ENCODE peak calls at places on chromosomes 2 and 18, in five cellular contexts. One of them, this sample, is unnamed.

GRCh38 chr2:223416826-223417610 is 185.1 kb downstream of the SCG2 start:
- DNase-seq in Panc1: no peak
- DNase-seq in kidney: no peak
- DNase-seq in right atrium auricular region: peak
- DNase-seq in PC-3: no peak
- DNase-seq in this sample: peak

GRCh38 chr2:200416878-200417277 is 93.0 kb downstream of the KCTD18 start:
- DNase-seq in Panc1: no peak
- DNase-seq in kidney: no peak
- DNase-seq in right atrium auricular region: no peak
- DNase-seq in PC-3: no peak
- DNase-seq in this sample: no peak

GRCh38 chr2:88852753-88853402 is 161.4 kb downstream of the RPIA start:
- DNase-seq in Panc1: no peak
- DNase-seq in kidney: no peak
- DNase-seq in right atrium auricular region: no peak
- DNase-seq in PC-3: no peak
- DNase-seq in this sample: no peak

GRCh38 chr18:45828917-45829811 is 3.7 kb downstream of the SIGLEC15 start:
- DNase-seq in Panc1: no peak
- DNase-seq in kidney: no peak
- DNase-seq in right atrium auricular region: no peak
- DNase-seq in PC-3: no peak
- DNase-seq in this sample: no peak

GRCh38 chr2:10486601-10487079 is 38.5 kb upstream of the ODC1 start:
- DNase-seq in Panc1: no peak
- DNase-seq in kidney: no peak
- DNase-seq in right atrium auricular region: no peak
- DNase-seq in PC-3: no peak
- DNase-seq in this sample: peak

GRCh38 chr2:197258580-197258979 is 52.0 kb downstream of the ANKRD44 start:
- DNase-seq in Panc1: no peak
- DNase-seq in kidney: no peak
- DNase-seq in right atrium auricular region: no peak
- DNase-seq in PC-3: no peak
- DNase-seq in this sample: no peak

GRCh38 chr2:113078350-113078839 is 10.6 kb downstream of the IL1F10 start:
- DNase-seq in Panc1: peak
- DNase-seq in kidney: no peak
- DNase-seq in right atrium auricular region: peak
- DNase-seq in PC-3: peak
- DNase-seq in this sample: no peak

GRCh38 chr2:150495993-150496627 is 8.6 kb upstream of the RND3 start:
- DNase-seq in Panc1: no peak
- DNase-seq in kidney: no peak
- DNase-seq in right atrium auricular region: no peak
- DNase-seq in PC-3: peak
- DNase-seq in this sample: no peak

GRCh38 chr2:181054256-181054655 is 73.9 kb downstream of the UBE2E3 start:
- DNase-seq in Panc1: no peak
- DNase-seq in kidney: no peak
- DNase-seq in right atrium auricular region: no peak
- DNase-seq in PC-3: no peak
- DNase-seq in this sample: no peak

GRCh38 chr2:64645014-64645418 is 8.7 kb downstream of the SERTAD2 start:
- DNase-seq in Panc1: no peak
- DNase-seq in kidney: no peak
- DNase-seq in right atrium auricular region: no peak
- DNase-seq in PC-3: peak
- DNase-seq in this sample: peak

GRCh38 chr18:48098538-48098937 is 168.1 kb upstream of the SMAD2 start:
- DNase-seq in Panc1: no peak
- DNase-seq in kidney: no peak
- DNase-seq in right atrium auricular region: no peak
- DNase-seq in PC-3: no peak
- DNase-seq in this sample: no peak

GRCh38 chr2:188314314-188315054 is 22.8 kb downstream of the GULP1 start:
- DNase-seq in Panc1: no peak
- DNase-seq in kidney: no peak
- DNase-seq in right atrium auricular region: no peak
- DNase-seq in PC-3: peak
- DNase-seq in this sample: no peak

GRCh38 chr2:166104773-166105172 is 23.0 kb downstream of the SCN1A start:
- DNase-seq in Panc1: no peak
- DNase-seq in kidney: no peak
- DNase-seq in right atrium auricular region: no peak
- DNase-seq in PC-3: no peak
- DNase-seq in this sample: no peak

GRCh38 chr2:17706845-17707244 is 46.8 kb downstream of the SMC6 start:
- DNase-seq in Panc1: no peak
- DNase-seq in kidney: no peak
- DNase-seq in right atrium auricular region: no peak
- DNase-seq in PC-3: no peak
- DNase-seq in this sample: no peak

GRCh38 chr2:47014564-47015051 is 99.0 kb upstream of the MCFD2 start:
- DNase-seq in Panc1: no peak
- DNase-seq in kidney: no peak
- DNase-seq in right atrium auricular region: no peak
- DNase-seq in PC-3: peak
- DNase-seq in this sample: no peak

GRCh38 chr18:58788971-58789797 is 75.5 kb upstream of the ZNF532 start:
- DNase-seq in Panc1: no peak
- DNase-seq in kidney: peak
- DNase-seq in right atrium auricular region: peak
- DNase-seq in PC-3: peak
- DNase-seq in this sample: peak

GRCh38 chr18:75106746-75107145 is 102.2 kb downstream of the PTGR3 start:
- DNase-seq in Panc1: no peak
- DNase-seq in kidney: no peak
- DNase-seq in right atrium auricular region: no peak
- DNase-seq in PC-3: no peak
- DNase-seq in this sample: no peak

GRCh38 chr2:190862591-190862991 is 18.0 kb upstream of the GLS start:
- DNase-seq in Panc1: no peak
- DNase-seq in kidney: no peak
- DNase-seq in right atrium auricular region: no peak
- DNase-seq in PC-3: no peak
- DNase-seq in this sample: no peak

GRCh38 chr2:19900536-19901200 is 1.1 kb downstream of the TTC32 start:
- DNase-seq in Panc1: no peak
- DNase-seq in kidney: no peak
- DNase-seq in right atrium auricular region: no peak
- DNase-seq in PC-3: peak
- DNase-seq in this sample: no peak

GRCh38 chr2:195820373-195820772 is 163.3 kb downstream of the SLC39A10 start:
- DNase-seq in Panc1: no peak
- DNase-seq in kidney: no peak
- DNase-seq in right atrium auricular region: no peak
- DNase-seq in PC-3: peak
- DNase-seq in this sample: no peak

GRCh38 chr2:230863442-230864121 is 1.2 kb upstream of the ITM2C start:
- DNase-seq in Panc1: no peak
- DNase-seq in kidney: no peak
- DNase-seq in right atrium auricular region: no peak
- DNase-seq in PC-3: no peak
- DNase-seq in this sample: no peak

GRCh38 chr2:233462202-233462785 is 104.3 kb downstream of the USP40 start:
- DNase-seq in Panc1: no peak
- DNase-seq in kidney: peak
- DNase-seq in right atrium auricular region: no peak
- DNase-seq in PC-3: no peak
- DNase-seq in this sample: no peak

GRCh38 chr18:25843791-25844190 is 246.6 kb downstream of the SS18 start:
- DNase-seq in Panc1: no peak
- DNase-seq in kidney: no peak
- DNase-seq in right atrium auricular region: no peak
- DNase-seq in PC-3: no peak
- DNase-seq in this sample: no peak

DNA sequence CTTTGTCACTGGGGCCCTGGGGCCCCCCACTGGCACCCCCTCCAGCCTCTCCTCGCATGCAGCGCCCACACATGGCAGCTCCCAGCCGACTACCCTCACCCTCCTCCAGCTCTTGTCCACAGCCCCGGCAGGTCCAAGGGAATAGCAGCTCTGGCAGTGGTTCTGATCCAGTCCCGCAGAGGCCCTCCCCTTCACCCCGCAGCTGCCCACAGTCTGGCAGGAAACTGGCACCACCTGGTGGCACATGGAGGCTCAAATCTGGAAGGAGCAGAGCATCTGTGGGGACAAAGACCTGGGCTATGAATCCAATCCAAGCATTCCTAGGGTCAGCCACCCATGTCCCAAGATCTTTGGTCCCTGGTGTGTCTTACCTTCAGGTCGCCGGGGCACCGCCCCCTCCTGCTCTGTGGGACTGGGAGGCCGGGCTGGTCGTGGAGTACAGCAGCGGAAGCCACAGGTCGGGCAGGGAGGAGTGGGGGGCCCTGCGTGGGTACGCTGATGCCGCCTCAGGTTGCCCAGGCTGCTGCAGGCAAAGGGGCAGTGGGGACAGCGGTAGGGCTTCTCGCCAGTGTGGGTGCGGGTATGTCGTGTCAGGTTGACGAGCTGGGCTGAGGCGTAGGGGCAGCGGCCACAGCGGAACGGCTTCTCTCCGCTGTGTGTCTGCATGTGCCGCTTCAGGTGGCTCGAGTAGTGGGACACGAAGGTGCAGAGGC is 2.3 kb downstream of the ZNF513 start:
- DNase-seq in Panc1: no peak
- DNase-seq in kidney: peak
- DNase-seq in right atrium auricular region: no peak
- DNase-seq in PC-3: peak
- DNase-seq in this sample: no peak
- H3K4me3 ChIP-seq in Panc1: no peak
- H3K4me3 ChIP-seq in kidney: no peak
- H3K4me3 ChIP-seq in right atrium auricular region: no peak
- H3K4me3 ChIP-seq in PC-3: no peak
- H3K4me3 ChIP-seq in this sample: no peak

DNA sequence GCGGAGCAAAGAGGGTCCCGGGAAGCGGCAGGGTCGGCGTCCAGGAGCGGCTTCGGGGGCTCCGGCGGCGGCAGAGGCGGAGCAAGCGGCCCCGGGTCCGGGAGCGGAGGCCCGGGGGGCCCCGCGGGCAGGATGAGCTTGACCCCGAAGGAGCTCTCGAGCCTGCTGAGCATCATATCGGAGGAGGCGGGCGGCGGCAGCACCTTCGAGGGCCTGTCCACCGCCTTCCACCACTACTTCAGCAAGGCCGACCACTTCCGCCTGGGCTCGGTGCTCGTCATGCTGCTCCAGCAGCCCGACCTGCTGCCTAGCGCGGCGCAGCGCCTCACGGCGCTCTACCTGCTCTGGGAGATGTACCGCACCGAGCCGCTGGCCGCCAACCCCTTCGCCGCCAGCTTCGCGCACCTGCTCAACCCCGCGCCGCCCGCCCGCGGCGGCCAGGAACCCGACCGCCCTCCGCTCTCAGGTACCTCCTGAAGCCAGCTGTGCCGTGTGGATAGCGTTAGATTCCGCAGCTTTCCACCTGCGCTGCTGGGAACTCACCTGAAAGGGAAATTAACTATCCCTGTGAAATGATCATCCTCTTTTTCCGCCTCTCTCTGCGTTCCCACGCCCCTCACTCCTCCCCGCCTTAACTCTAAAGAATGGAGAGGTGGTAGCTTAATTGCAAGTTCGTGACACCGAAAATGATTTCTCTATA is 477 bp downstream of the CNOT11 start:
- DNase-seq in Panc1: no peak
- DNase-seq in kidney: peak
- DNase-seq in right atrium auricular region: peak
- DNase-seq in PC-3: peak
- DNase-seq in this sample: peak
- TF ChIP-seq CTCF in Panc1: no peak
- TF ChIP-seq CTCF in kidney: no peak
- TF ChIP-seq CTCF in right atrium auricular region: no peak
- TF ChIP-seq CTCF in PC-3: no peak
- TF ChIP-seq CTCF in this sample: peak

GRCh38 chr2:58502931-58503330 is 261.8 kb upstream of the FANCL start:
- DNase-seq in Panc1: no peak
- DNase-seq in kidney: no peak
- DNase-seq in right atrium auricular region: no peak
- DNase-seq in PC-3: peak
- DNase-seq in this sample: no peak

GRCh38 chr2:58494059-58494458 is 252.9 kb upstream of the FANCL start:
- DNase-seq in Panc1: no peak
- DNase-seq in kidney: no peak
- DNase-seq in right atrium auricular region: no peak
- DNase-seq in PC-3: no peak
- DNase-seq in this sample: no peak

GRCh38 chr2:58501371-58501770 is 260.2 kb upstream of the FANCL start:
- DNase-seq in Panc1: no peak
- DNase-seq in kidney: no peak
- DNase-seq in right atrium auricular region: no peak
- DNase-seq in PC-3: no peak
- DNase-seq in this sample: no peak

DNA sequence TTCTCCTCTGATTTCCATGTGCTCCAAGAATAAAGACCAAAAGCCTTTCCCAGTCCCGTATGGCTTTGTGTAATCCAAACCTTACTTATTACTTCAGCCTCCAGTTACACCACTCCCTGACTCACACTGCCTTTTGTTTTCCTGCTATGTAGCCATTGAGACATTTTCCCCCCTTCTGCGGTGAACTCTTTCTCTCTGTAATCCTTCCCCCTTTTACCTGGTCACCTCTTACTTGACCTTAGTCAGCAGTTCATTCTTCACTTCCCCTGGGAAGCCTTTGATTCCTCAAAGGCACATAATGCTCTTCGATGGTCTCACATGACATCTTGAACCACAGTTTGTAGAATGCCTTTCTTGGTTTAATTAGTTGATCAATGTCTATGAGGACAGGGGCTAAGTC is 256.1 kb upstream of the FANCL start:
- DNase-seq in Panc1: no peak
- DNase-seq in kidney: no peak
- DNase-seq in right atrium auricular region: no peak
- DNase-seq in PC-3: peak
- DNase-seq in this sample: no peak
- H3K27ac ChIP-seq in Panc1: no peak
- H3K27ac ChIP-seq in kidney: no peak
- H3K27ac ChIP-seq in right atrium auricular region: no peak
- H3K27ac ChIP-seq in PC-3: no peak
- H3K27ac ChIP-seq in this sample: no peak

DNA sequence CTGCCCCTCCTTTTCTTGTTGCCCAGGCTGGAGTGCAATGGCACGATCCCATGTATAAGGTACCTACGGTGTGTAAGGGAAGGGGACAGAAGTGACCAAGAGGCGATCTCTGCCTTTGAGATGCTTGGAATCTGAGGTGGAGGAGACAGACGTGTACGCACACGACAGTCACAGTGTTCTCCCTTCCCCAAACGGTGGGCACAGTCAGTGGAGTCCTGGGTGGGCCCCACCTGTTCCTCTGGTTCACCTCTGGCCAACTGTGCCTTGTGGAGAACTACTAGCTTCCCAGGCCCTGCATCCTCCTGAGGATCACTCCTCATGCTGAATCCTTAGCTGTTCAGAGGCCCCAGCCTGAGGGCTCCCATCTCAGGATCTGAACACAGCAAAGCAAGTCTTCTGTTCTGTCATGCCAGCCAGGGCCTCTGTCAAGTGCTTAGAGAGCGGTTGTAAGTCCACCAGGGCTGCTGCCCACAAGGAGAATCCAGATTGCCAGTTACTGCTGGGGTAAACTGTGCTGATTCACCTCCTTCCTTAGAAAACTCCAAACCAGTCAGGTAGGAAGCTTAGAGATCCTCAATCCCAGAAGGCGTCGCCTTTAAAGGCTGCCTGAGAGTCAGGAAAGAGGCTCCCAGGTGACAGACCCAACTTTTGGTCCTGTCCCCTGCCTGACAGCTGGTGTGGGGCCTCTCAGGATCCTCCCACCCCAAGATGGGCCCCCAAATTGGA is 1.6 kb downstream of the SLC35F6 start:
- DNase-seq in Panc1: no peak
- DNase-seq in kidney: no peak
- DNase-seq in right atrium auricular region: no peak
- DNase-seq in PC-3: peak
- DNase-seq in this sample: no peak
- H3K4me3 ChIP-seq in Panc1: peak
- H3K4me3 ChIP-seq in kidney: peak
- H3K4me3 ChIP-seq in right atrium auricular region: peak
- H3K4me3 ChIP-seq in PC-3: peak
- H3K4me3 ChIP-seq in this sample: peak